ENCODE peak calls at places on chromosomes 16 and 17, in six cellular contexts. A is epithelial cell of esophagus, X is suprapubic skin, F is cardiac muscle cell, U is tibial nerve, G is AG04449. S is an unnamed sample.

GRCh38 chr17:63015824-63016223 is 49.8 kb downstream of the TANC2 start:
- DNase-seq in A (no peak), X (no peak), F (no peak), U (no peak), G (no peak), S (no peak)

GRCh38 chr17:57948555-57949420 is 6.4 kb downstream of the CUEDC1 start:
- DNase-seq in A (peak; percentile 95), X (peak; percentile 75), F (peak; percentile 82), U (no peak), G (peak; percentile 98), S (peak; percentile 98)

GRCh38 chr16:1991135-1991551 is 1.4 kb downstream of the SYNGR3 start:
- DNase-seq in A (no peak), X (no peak), F (no peak), U (no peak), G (no peak), S (no peak)

GRCh38 chr17:71765437-71765836 is 355.4 kb upstream of the SOX9 start:
- DNase-seq in A (no peak), X (no peak), F (no peak), U (no peak), G (no peak), S (no peak)

GRCh38 chr17:71511266-71511995 is 609.4 kb upstream of the SOX9 start:
- DNase-seq in A (no peak), X (no peak), F (no peak), U (no peak), G (no peak), S (peak; percentile 14)

GRCh38 chr17:78414178-78415162 is 36.0 kb downstream of the PGS1 start:
- DNase-seq in A (no peak), X (no peak), F (no peak), U (no peak), G (no peak), S (no peak)

GRCh38 chr17:80195671-80196529 is 24.2 kb downstream of the SGSH start:
- DNase-seq in A (no peak), X (no peak), F (no peak), U (no peak), G (no peak), S (no peak)

GRCh38 chr17:32519769-32520701 is 33.2 kb downstream of the CDK5R1 start:
- DNase-seq in A (peak; percentile 63), X (no peak), F (peak; percentile 16), U (no peak), G (no peak), S (no peak)

GRCh38 chr16:82865412-82865811 is 238.6 kb downstream of the CDH13 start:
- DNase-seq in A (no peak), X (no peak), F (no peak), U (no peak), G (no peak), S (no peak)

GRCh38 chr16:57976331-57976796 is 5.4 kb upstream of the CNGB1 start:
- DNase-seq in A (peak; percentile 54), X (no peak), F (peak; percentile 58), U (no peak), G (no peak), S (no peak)

GRCh38 chr16:72837846-72838661 is 209.9 kb downstream of the ZFHX3 start:
- DNase-seq in A (no peak), X (no peak), F (no peak), U (no peak), G (no peak), S (no peak)

GRCh38 chr17:72336026-72336803 is 215.4 kb downstream of the SOX9 start:
- DNase-seq in A (no peak), X (no peak), F (no peak), U (no peak), G (no peak), S (no peak)

GRCh38 chr16:27721548-27722265 is 171.8 kb downstream of the KATNIP start:
- DNase-seq in A (no peak), X (peak; percentile 88), F (peak; percentile 100), U (peak; percentile 81), G (no peak), S (peak; percentile 92)

GRCh38 chr16:15461376-15461775 is 27.0 kb downstream of the BMERB1 start:
- DNase-seq in A (no peak), X (no peak), F (no peak), U (no peak), G (no peak), S (no peak)
- TF ChIP-seq CTCF in A (no peak), X (no peak), F (no peak), U (no peak), G (no peak), S (no peak)

DNA sequence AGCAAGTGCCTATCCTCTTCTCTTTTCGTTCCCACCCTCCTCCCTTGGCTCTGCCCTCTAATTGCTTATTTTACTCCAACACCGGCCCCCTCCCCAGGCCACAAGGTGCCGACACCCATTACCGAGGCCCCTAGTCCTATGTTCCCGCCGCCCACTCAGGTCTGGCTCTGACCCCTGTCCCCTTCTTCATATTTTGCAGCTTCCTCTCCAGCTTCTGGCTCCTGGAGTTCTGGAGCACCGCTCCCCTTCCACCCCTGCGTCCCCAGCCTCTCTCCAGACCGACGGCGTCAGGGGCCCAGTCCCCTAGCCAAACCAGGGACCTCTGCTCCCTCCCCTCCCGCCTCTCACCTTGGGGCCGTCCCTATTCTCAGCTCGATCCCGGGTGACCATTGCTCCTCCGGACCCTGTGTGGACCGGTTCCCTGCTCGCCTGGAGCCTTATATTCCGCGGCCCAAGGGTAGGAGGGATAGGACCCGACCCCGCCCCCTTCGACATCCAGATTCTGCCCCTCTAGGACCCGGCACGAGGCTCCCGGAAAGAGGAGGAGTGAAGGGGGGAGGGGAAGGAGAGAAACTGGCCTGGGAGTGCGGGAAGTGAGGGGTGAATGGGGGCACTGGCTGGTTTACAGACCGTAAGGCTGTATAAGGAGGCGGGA is at the start of gene HES7:
- DNase-seq in A (no peak), X (peak; percentile 80), F (no peak), U (peak; percentile 44), G (no peak), S (no peak)
- H3K4me3 ChIP-seq in A (peak within 1 kb of the TSS; percentile 80), X (peak within 1 kb of the TSS; percentile 74), F (peak within 1 kb of the TSS; percentile 64), U (peak within 1 kb of the TSS; percentile 56), G (peak within 1 kb of the TSS; percentile 77), S (peak within 1 kb of the TSS; percentile 65)

GRCh38 chr17:45300060-45300751 is 16.6 kb downstream of the MAP3K14 start:
- DNase-seq in A (no peak), X (no peak), F (no peak), U (no peak), G (no peak), S (no peak)
- TF ChIP-seq CTCF in A (no peak), X (no peak), F (no peak), U (no peak), G (no peak), S (no peak)

GRCh38 chr17:61862105-61862574 is 1.2 kb downstream of the BRIP1 start:
- DNase-seq in A (peak; percentile 52), X (no peak), F (peak; percentile 16), U (no peak), G (no peak), S (no peak)
- H3K4me3 ChIP-seq in A (peak overlapping the region; percentile 79), X (no peak overlapping the region), F (peak overlapping the region; percentile 74), U (no peak overlapping the region), G (peak overlapping the region; percentile 79), S (no peak overlapping the region)

GRCh38 chr16:84648595-84649510 is 542 bp downstream of the KLHL36 start:
- DNase-seq in A (peak; percentile 34), X (peak; percentile 76), F (peak; percentile 20), U (peak; percentile 21), G (no peak), S (no peak)

GRCh38 chr16:84650062-84650991 is 2.0 kb downstream of the KLHL36 start:
- DNase-seq in A (peak; percentile 93), X (no peak), F (peak; percentile 32), U (no peak), G (peak; percentile 58), S (peak; percentile 42)

GRCh38 chr16:84649511-84649861 is 1.2 kb downstream of the KLHL36 start:
- DNase-seq in A (no peak), X (no peak), F (no peak), U (no peak), G (no peak), S (no peak)

GRCh38 chr16:84643677-84644076 is 4.6 kb upstream of the KLHL36 start:
- DNase-seq in A (peak; percentile 70), X (no peak), F (no peak), U (no peak), G (no peak), S (no peak)

GRCh38 chr16:84647830-84648594 is at the start of gene KLHL36:
- DNase-seq in A (peak; percentile 35), X (peak; percentile 84), F (peak; percentile 45), U (peak; percentile 52), G (no peak), S (no peak)
- TF ChIP-seq CTCF in A (no peak), X (no peak), F (no peak), U (no peak), G (no peak), S (no peak)

GRCh38 chr16:8391219-8391757 is 199.0 kb downstream of the TMEM114 start:
- DNase-seq in A (no peak), X (no peak), F (no peak), U (no peak), G (no peak), S (no peak)

GRCh38 chr16:8398548-8398947 is 191.8 kb downstream of the TMEM114 start:
- DNase-seq in A (no peak), X (no peak), F (no peak), U (no peak), G (no peak), S (no peak)

GRCh38 chr16:8402981-8403853 is 187.1 kb downstream of the TMEM114 start:
- DNase-seq in A (no peak), X (no peak), F (no peak), U (no peak), G (no peak), S (no peak)

GRCh38 chr16:8396463-8396862 is 193.8 kb downstream of the TMEM114 start:
- DNase-seq in A (no peak), X (no peak), F (no peak), U (no peak), G (no peak), S (no peak)

DNA sequence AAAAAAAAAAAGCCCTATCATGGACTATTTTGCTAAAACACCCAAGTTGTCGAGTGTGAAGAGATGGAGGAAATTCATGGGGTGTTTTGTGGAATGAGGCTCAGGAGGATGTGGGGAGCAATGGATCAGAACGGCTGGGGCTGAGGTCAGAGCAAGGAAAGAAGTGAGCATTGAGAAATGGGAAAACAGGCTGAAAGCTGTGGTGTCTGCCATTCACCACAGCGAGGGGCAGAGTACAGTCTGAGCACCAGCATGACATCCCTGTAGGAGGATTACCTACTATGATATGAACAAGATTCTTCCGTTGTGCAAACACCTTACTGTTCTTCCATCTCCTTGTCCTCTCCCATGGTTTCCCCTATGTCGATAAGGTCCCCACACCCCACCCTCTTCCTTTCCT is 193.1 kb downstream of the TMEM114 start:
- DNase-seq in A (no peak), X (no peak), F (no peak), U (no peak), G (no peak), S (no peak)
- H3K4me3 ChIP-seq in A (no peak overlapping the region), X (no peak overlapping the region), F (no peak overlapping the region), U (no peak overlapping the region), G (no peak overlapping the region), S (no peak overlapping the region)

S was measured in AG09309.